ENCODE peak calls at places on chromosomes 3 and 15, in four cellular contexts. X, I, F and D are unnamed samples.

GRCh38 chr3:71703796-71704195 is 21.4 kb downstream of the EIF4E3 start:
- DNase-seq in X (no peak), F (no peak), I (no peak), D (no peak)

GRCh38 chr15:45678459-45679178 is 43.8 kb downstream of the SQOR start:
- DNase-seq in F (no peak), I (no peak), X (peak; percentile 17), D (no peak)

GRCh38 chr3:141056716-141057115 is 5.6 kb downstream of the SPSB4 start:
- DNase-seq in I (no peak), X (no peak), F (no peak), D (no peak)

GRCh38 chr3:10205461-10206165 is 40.9 kb downstream of the IRAK2 start:
- DNase-seq in I (no peak), X (peak; percentile 95), F (peak; percentile 38), D (no peak)

GRCh38 chr3:153169793-153170386 is 7.9 kb downstream of the RAP2B start:
- DNase-seq in F (no peak), X (no peak), I (no peak), D (no peak)

GRCh38 chr3:123169492-123169929 is 32.2 kb upstream of the SEC22A start:
- DNase-seq in I (no peak), X (peak; percentile 20), F (no peak), D (no peak)

GRCh38 chr3:150697646-150698045 is 6.1 kb downstream of the ERICH6 start:
- DNase-seq in F (no peak), X (peak; percentile 44), I (no peak), D (no peak)

GRCh38 chr3:65787340-65787739 is 251.4 kb downstream of the MAGI1 start:
- DNase-seq in X (no peak), I (no peak), F (no peak), D (no peak)

GRCh38 chr3:66138336-66139234 is 82.2 kb upstream of the SLC25A26 start:
- DNase-seq in I (peak; percentile 39), X (peak; percentile 68), F (peak; percentile 22), D (peak; percentile 69)

GRCh38 chr3:115204470-115204869 is 57.4 kb upstream of the ZBTB20 start:
- DNase-seq in I (no peak), F (no peak), X (no peak), D (no peak)

GRCh38 chr15:46296797-46297196 is 662.0 kb downstream of the SQOR start:
- DNase-seq in X (no peak), I (no peak), F (no peak), D (no peak)

GRCh38 chr3:127840671-127841070 is 18.4 kb upstream of the MGLL start:
- DNase-seq in F (no peak), I (no peak), X (no peak), D (no peak)

GRCh38 chr3:45664558-45664957 is 24.6 kb upstream of the SACM1L start:
- DNase-seq in I (no peak), F (no peak), X (no peak), D (peak; percentile 69)

GRCh38 chr3:152402698-152403456 is 134.1 kb downstream of the MBNL1 start:
- DNase-seq in I (no peak), X (peak; percentile 24), F (no peak), D (no peak)

GRCh38 chr3:33141006-33141405 is 27.2 kb downstream of the CRTAP start:
- DNase-seq in F (no peak), X (no peak), I (no peak), D (no peak)

GRCh38 chr15:60074181-60074885 is 70.2 kb downstream of the FOXB1 start:
- DNase-seq in F (no peak), I (no peak), X (peak; percentile 18), D (no peak)

GRCh38 chr3:141334627-141335250 is 33.6 kb upstream of the ZBTB38 start:
- DNase-seq in X (no peak), I (no peak), F (no peak), D (no peak)

GRCh38 chr3:184688251-184688851 is 23.5 kb downstream of the MAGEF1 start:
- DNase-seq in I (peak; percentile 54), X (peak; percentile 91), F (peak; percentile 65), D (no peak)
- TF ChIP-seq POLR2A in I (no peak), X (no peak), F (no peak), D (no peak)

GRCh38 chr3:4980229-4981159 is 1.3 kb downstream of the BHLHE40 start:
- DNase-seq in X (peak; percentile 92), I (peak; percentile 93), F (peak; percentile 95), D (peak; percentile 93)
- TF ChIP-seq POLR2A in X (peak; percentile 11), I (peak; percentile 11), F (peak; percentile 49), D (no peak)

GRCh38 chr15:89690276-89691218 is at the start of the genes PEX11A and WDR93:
- DNase-seq in X (peak; percentile 51), I (peak; percentile 90), F (peak; percentile 84), D (peak; percentile 92)
- TF ChIP-seq POLR2A in X (no peak), I (peak; percentile 49), F (peak; percentile 29), D (no peak)

DNA sequence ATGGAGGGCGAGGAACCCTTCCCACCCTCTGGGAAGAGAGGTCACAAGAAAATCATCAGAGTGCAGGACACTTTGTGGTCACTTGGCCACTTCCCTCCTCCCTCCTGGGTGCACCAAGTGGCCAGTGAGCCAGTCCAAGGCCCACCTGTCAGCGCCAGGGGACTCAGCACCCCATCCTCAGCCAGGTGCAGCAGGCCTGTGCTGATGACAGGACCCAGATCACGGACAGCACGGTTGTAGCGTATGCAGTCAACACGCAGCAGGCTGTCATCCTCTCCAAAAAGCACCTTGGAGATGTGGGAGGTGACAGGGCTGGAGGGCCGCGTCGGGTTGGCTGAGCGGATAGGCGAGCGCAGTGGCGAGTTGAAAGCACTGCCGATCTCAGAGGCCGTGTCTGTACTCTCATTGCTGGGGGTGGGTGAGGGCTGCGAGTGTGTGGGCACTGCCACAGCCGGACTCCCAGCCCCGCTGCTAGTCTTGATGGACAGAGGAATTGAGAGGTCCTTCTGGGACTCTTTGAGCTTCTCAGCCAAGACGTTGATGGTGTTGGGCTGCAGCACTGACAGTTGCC is 41.5 kb downstream of the SEMA3G start:
- DNase-seq in F (no peak), X (no peak), I (peak; percentile 32), D (no peak)
- TF ChIP-seq POLR2A in F (no peak), X (no peak), I (no peak), D (no peak)

DNA sequence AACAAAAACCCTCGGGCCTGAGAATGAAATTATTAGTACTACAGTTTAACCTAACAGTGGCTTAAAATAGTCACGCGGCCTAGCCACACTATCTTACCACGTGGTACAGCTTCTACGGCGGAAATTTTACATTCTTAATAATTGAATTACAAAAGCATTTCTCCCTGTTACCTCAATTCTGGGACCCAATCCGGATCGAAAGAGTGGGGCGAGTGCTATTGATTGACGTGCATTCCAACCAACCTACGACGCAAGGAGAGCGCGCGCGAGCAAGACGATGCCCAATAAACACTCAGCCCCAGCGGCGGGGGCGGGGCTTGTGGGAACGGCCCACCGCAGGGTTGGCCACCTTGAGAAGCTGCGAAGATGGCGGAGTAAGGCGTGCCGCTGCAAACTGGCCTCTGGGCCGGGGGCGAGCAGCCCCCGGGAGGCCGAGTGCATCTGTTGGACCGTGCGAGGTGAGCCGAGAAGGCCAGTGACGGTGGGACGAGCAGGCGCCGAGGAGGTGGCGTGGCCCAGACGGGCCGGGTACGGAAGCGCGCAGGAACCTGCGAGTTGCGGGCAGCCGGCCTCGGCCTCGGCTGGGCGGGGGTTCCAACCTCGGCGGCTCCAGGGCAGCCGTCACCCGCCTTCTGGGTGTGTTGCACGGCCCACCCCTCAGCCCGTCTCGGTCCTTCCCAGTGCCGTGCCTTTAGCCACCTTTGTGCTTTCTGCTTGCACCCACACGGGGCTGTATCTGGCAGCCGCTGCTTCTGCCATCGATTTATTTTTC is 48.6 kb downstream of the OIP5 start:
- DNase-seq in F (peak; percentile 97), X (peak; percentile 99), I (peak; percentile 98), D (peak; percentile 99)
- TF ChIP-seq POLR2A in F (peak; percentile 87), X (peak; percentile 40), I (peak; percentile 81), D (peak; percentile 52)

GRCh38 chr3:99641984-99642383 is 3.6 kb downstream of the COL8A1 start:
- DNase-seq in F (no peak), I (no peak), X (no peak), D (no peak)

GRCh38 chr3:99639579-99639978 is 1.2 kb downstream of the COL8A1 start:
- DNase-seq in F (no peak), I (no peak), X (peak; percentile 35), D (no peak)

GRCh38 chr3:99638244-99638948 is at the start of gene COL8A1:
- DNase-seq in X (peak; percentile 77), I (peak; percentile 62), F (peak; percentile 61), D (peak; percentile 36)

GRCh38 chr3:99641480-99641879 is 3.1 kb downstream of the COL8A1 start:
- DNase-seq in F (no peak), X (no peak), I (no peak), D (no peak)

GRCh38 chr3:99640214-99640851 is 1.9 kb downstream of the COL8A1 start:
- DNase-seq in X (peak; percentile 69), F (no peak), I (no peak), D (no peak)
- TF ChIP-seq POLR2A in X (no peak), F (no peak), I (no peak), D (no peak)

DNA sequence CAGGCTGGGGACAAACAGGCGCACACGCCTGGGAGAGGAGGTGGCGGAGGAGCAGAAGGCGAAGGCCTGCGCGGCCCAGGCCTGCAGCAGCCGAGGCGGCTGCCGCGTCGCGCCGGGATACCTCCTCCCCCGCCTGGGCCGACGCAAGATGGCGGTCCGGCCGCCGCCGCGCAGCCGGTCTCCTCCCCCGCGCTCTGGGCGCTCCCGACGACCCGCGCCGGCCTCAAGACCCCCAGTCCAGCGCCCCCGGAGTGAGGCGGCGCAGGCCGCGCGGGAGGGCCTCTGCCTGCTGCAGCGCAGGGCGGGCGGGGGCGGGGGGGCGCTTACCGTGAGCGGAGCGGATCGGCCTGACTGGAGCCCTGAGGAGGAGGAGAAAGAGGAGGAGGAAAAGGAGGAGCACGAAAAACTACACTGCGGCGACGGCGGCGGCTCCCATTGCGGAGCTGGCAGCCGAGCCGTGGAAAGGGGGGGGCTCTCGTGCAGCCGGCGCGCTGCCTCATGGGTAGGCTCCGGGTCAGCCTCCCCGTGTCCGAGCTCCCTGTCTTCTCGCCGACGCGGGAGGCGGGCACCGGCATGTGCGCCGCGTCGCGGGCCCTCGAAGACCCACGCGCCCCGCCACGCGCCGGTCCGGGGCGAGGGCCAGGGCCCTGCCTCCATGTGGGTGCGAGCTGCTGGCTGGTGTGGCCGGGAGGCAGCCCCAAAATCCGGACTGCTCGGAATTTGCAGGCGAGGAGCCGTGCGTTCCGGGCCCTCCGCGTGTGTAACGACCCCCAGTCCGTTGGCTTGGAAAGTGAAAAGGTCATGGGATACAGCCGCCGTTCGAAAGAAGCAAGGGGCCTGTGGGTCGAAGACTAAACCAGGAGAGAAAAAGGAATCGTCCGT is at the start of gene ZNF280D:
- DNase-seq in X (peak; percentile 85), I (peak; percentile 91), F (peak; percentile 90), D (peak; percentile 92)
- TF ChIP-seq POLR2A in X (peak; percentile 75), I (peak; percentile 27), F (peak; percentile 58), D (no peak)

DNA sequence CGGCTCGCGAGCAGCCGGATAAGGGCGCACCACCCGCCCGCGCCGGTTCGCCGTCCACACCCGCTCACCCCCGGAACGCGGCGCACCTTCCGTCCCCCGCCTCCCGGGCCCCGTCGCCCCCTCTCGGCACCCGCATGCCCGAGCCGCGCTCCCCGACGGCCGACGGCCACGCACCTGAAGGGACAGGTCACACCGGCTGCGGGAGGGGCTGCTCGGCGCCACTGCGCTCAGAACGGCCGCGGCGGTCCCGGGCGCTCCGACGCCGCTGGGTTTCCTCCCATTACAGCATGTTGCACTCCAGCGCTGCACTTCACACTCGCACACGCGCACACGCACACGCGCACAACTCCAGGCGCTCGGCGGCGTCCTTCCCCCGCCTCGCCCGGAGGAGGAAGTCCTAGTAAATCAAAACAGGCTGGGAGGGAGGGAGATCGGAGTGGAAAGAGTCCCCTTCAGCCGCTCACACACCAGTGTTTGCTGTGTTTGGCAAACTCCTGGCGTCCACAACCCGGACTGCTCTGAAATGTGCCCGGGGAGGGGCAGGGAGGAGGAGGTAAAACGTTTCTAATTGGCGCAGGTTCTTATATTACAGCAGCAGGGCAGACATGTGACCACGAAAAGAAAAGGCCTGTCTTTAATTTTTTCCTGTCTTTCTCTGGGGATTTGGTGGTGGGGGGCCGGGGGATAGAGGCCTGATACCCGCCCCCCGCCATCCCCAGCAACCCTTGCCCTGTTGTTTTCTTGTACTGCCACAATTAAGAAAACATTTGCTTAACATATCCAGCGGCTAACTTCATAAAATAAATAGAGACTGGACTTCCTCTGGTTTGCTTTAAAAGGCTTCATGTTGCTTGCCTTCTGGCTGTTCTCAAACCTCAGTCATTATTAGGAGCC is 76.8 kb upstream of the VGLL4 start:
- DNase-seq in X (peak; percentile 53), I (peak; percentile 82), F (peak; percentile 75), D (peak; percentile 64)
- TF ChIP-seq POLR2A in X (no peak), I (peak; percentile 36), F (peak; percentile 66), D (no peak)